ENCODE peak calls at places on chromosomes 5 and 9, in five cellular contexts. R is ovary, M is esophagus muscularis mucosa, W is psoas muscle, Y is neuronal stem cell. G is an unnamed sample.

GRCh38 chr9:28782630-28783029 is 1209.3 kb upstream of the C9orf72 start:
- DNase-seq in R (no peak), M (no peak), W (no peak), Y (no peak), G (no peak)

GRCh38 chr5:63686938-63687337 is 275.3 kb downstream of the HTR1A start:
- DNase-seq in R (no peak), M (no peak), W (no peak), Y (no peak), G (no peak)

GRCh38 chr5:3035452-3035851 is 284.0 kb upstream of the IRX2 start:
- DNase-seq in R (no peak), M (no peak), W (no peak), Y (no peak), G (no peak)

GRCh38 chr9:79687131-79687447 is 115.3 kb downstream of the TLE4 start:
- DNase-seq in R (no peak), M (peak), W (no peak), Y (no peak), G (no peak)

GRCh38 chr9:114387678-114388431 is at the start of gene AKNA:
- DNase-seq in R (peak), M (peak), W (peak), Y (peak), G (peak)

GRCh38 chr5:59789197-59789596 is 104.3 kb downstream of the PDE4D start:
- DNase-seq in R (no peak), M (no peak), W (no peak), Y (no peak), G (no peak)

GRCh38 chr9:38008168-38009034 is 60.6 kb downstream of the SHB start:
- DNase-seq in R (no peak), M (no peak), W (no peak), Y (no peak), G (no peak)

GRCh38 chr9:35406183-35406959 is 83.5 kb upstream of the RUSC2 start:
- DNase-seq in R (peak), M (no peak), W (peak), Y (peak), G (no peak)

GRCh38 chr5:38529955-38530644 is 26.3 kb downstream of the LIFR start:
- DNase-seq in R (no peak), M (no peak), W (no peak), Y (no peak), G (no peak)

GRCh38 chr5:76521240-76521758 is 101.9 kb downstream of the F2RL2 start:
- DNase-seq in R (no peak), M (no peak), W (no peak), Y (no peak), G (no peak)

GRCh38 chr5:56737002-56737621 is 78.2 kb upstream of the MAP3K1 start:
- DNase-seq in R (no peak), M (no peak), W (no peak), Y (no peak), G (no peak)

GRCh38 chr5:74132485-74132884 is 506.5 kb downstream of the ARHGEF28 start:
- DNase-seq in R (no peak), M (peak), W (no peak), Y (no peak), G (no peak)

GRCh38 chr5:55223219-55223987 is 3.7 kb downstream of the MCIDAS start:
- DNase-seq in R (no peak), M (peak), W (no peak), Y (peak), G (no peak)

GRCh38 chr5:93964421-93964820 is 223.0 kb upstream of the POU5F2 start:
- DNase-seq in R (no peak), M (no peak), W (no peak), Y (no peak), G (no peak)

GRCh38 chr5:93967923-93968322 is 226.5 kb upstream of the POU5F2 start:
- DNase-seq in R (no peak), M (no peak), W (no peak), Y (no peak), G (no peak)
- H3K27ac ChIP-seq in R (no peak), M (no peak), W (no peak), Y (no peak), G (no peak)

GRCh38 chr9:136275655-136276429 is 28.1 kb downstream of the CCDC187 start:
- DNase-seq in R (no peak), M (no peak), W (no peak), Y (no peak), G (no peak)

GRCh38 chr9:136273244-136273865 is 27.7 kb upstream of the QSOX2 start:
- DNase-seq in R (no peak), M (no peak), W (no peak), Y (no peak), G (no peak)

GRCh38 chr9:136274786-136275654 is 28.9 kb downstream of the CCDC187 start:
- DNase-seq in R (no peak), M (no peak), W (no peak), Y (no peak), G (no peak)

GRCh38 chr9:136276716-136277115 is 27.2 kb downstream of the CCDC187 start:
- DNase-seq in R (no peak), M (no peak), W (no peak), Y (no peak), G (no peak)

DNA sequence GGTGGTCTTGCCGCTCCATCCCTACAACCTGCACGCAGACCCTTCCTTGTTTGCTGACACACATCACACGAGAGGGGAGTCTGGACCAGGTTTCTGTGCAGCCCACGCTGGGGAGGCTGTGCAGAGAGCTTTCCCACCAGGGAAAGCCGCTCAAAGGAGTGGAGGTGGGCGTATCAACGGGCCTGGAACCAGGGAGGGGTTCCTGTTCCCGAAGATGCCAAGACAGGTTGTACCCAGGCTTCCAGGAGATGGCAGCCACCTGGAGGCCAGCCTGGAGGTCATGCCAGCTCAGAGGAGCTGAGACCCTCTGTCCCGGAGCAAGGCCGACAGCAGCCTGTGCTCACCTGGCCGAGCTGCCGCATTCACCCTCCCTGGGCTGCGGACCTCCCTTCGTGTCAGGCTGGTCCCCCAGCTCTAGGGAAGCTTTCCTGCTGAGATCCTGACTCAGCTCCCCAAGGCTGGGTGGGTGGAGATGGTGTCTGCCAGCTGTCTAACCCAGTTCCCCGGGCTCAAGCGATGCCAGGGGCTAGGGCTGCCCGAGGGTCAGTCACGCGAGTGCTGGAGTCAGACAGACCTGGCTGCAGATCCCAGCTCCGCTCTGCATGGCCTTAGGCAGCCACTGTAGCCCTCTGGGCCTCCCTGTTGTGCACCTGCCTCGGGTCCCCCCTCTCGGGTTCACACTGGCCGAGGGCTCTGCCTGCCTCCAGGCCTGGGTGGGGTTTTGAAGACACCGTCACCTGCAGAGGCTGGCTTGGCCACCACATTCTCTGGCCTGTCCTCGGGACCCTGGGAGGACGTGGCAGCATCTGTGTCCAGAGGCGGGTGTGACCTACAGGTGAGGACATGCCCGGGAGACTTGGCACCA is 28.5 kb upstream of the QSOX2 start:
- DNase-seq in R (no peak), M (no peak), W (no peak), Y (no peak), G (no peak)
- H3K4me3 ChIP-seq in R (no peak), M (no peak), W (no peak), Y (no peak), G (no peak)

GRCh38 chr9:105620996-105621395 is 41.3 kb upstream of the TAL2 start:
- DNase-seq in R (no peak), M (no peak), W (no peak), Y (no peak), G (no peak)
- H3K27ac ChIP-seq in R (no peak), M (no peak), W (no peak), Y (no peak), G (no peak)

GRCh38 chr5:147464211-147464610 is 45.7 kb downstream of the DPYSL3 start:
- DNase-seq in R (no peak), M (no peak), W (no peak), Y (no peak), G (no peak)

GRCh38 chr5:147460380-147460779 is 49.5 kb downstream of the DPYSL3 start:
- DNase-seq in R (no peak), M (no peak), W (no peak), Y (no peak), G (no peak)

GRCh38 chr5:147458581-147458980 is 51.3 kb downstream of the DPYSL3 start:
- DNase-seq in R (no peak), M (no peak), W (no peak), Y (no peak), G (no peak)

GRCh38 chr5:147466581-147466980 is 43.3 kb downstream of the DPYSL3 start:
- DNase-seq in R (no peak), M (no peak), W (no peak), Y (no peak), G (no peak)

DNA sequence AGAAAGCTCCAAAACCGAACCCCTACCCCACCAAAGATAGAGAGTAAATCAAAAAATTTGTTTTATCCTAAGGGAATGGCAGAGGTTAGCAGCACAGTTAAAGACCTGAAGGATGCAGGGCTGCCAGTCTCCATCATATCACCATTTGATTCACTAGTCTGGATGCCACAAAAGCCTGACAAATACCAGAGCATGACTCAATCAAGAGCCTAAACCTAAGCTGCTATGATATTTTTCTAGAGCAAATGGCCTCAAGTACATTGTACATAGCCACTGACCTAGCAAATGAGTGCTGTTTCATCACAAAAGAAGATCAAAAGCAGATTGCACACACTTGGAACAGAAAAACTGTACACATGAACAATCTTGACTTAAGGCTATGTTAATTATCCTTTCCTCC is 48.0 kb downstream of the DPYSL3 start:
- DNase-seq in R (no peak), M (no peak), W (no peak), Y (no peak), G (no peak)
- H3K4me3 ChIP-seq in R (no peak), M (no peak), W (no peak), Y (no peak), G (no peak)

GRCh38 chr9:90288275-90288639 is 354.4 kb downstream of the DIRAS2 start:
- DNase-seq in R (no peak), M (no peak), W (no peak), Y (no peak), G (no peak)
- H3K27ac ChIP-seq in R (no peak), M (no peak), W (no peak), Y (no peak), G (no peak)

GRCh38 chr5:141635646-141636045 is 1.0 kb downstream of the HDAC3 start:
- DNase-seq in R (no peak), M (no peak), W (no peak), Y (no peak), G (no peak)
- H3K4me3 ChIP-seq in R (peak), M (peak), W (peak), Y (peak), G (peak)

DNA sequence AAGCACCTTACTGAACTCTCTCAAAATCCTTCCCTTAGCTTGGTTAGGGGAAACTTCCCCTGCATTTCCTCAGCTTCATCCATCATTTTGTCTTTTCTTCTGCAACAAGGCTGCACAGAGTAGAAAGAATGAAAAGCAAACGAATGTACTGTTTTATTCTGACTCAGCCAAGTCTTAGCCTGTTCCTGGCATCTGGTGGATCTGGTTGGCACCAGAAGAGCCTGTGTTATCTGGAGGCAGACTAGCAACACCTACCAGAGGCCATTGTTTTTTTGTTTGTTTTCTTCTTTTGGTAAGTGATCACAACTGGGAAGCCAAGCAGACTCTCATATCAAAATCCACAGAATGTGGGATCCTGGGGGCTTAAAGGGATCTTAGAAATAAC is 200.7 kb downstream of the FANCC start:
- DNase-seq in R (no peak), M (no peak), W (no peak), Y (no peak), G (no peak)
- H3K27ac ChIP-seq in R (no peak), M (peak), W (no peak), Y (no peak), G (no peak)

GRCh38 chr9:21993007-21993406 is 1.2 kb downstream of the CDKN2A start:
- DNase-seq in R (no peak), M (no peak), W (no peak), Y (no peak), G (no peak)
- H3K4me3 ChIP-seq in R (no peak), M (no peak), W (no peak), Y (no peak), G (peak)

GRCh38 chr9:15248596-15248995 is 58.4 kb downstream of the TTC39B start:
- DNase-seq in R (no peak), M (no peak), W (no peak), Y (no peak), G (no peak)
- H3K27ac ChIP-seq in R (no peak), M (no peak), W (no peak), Y (no peak), G (no peak)

DNA sequence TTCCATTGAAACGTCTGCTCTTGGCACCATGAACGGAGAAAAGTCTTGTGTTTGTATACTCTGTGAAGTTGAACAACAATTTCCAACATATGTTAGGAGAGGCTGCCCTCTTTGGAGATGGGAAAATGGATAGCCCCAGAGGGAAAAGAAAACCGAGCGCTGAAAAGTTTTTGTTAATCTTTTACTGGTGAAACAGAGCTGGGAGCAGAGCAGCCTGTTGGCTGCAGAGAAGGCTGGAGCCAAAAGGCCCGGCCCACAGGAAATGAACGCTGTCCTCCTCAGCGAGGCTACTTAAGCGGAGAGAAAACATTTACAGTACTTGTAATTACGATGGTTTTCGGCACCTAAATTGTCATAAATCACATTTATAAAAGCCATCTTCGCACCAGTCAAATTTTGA is 129.8 kb upstream of the CNTLN start:
- DNase-seq in R (peak), M (no peak), W (peak), Y (no peak), G (no peak)
- H3K4me3 ChIP-seq in R (peak), M (peak), W (peak), Y (no peak), G (no peak)

G was measured in dorsolateral prefrontal cortex.